ENCODE peak calls at places on chromosomes 4 and X, in five cellular contexts. One of them, this sample, is unnamed.

GRCh38 chrX:68508799-68509198 is 9.9 kb downstream of the YIPF6 start:
- DNase-seq in A549: no peak
- DNase-seq in fibroblast of lung: no peak
- DNase-seq in heart right ventricle: no peak
- DNase-seq in stomach: no peak
- DNase-seq in this sample: no peak

GRCh38 chr4:7649741-7650531 is 215.2 kb upstream of the PSAPL1 start:
- DNase-seq in stomach: no peak
- DNase-seq in heart right ventricle: no peak
- DNase-seq in A549: no peak
- DNase-seq in fibroblast of lung: peak
- DNase-seq in this sample: peak

GRCh38 chr4:98484031-98484430 is 174.4 kb downstream of the TSPAN5 start:
- DNase-seq in fibroblast of lung: peak
- DNase-seq in heart right ventricle: no peak
- DNase-seq in A549: no peak
- DNase-seq in stomach: no peak
- DNase-seq in this sample: no peak

GRCh38 chr4:174512745-174513144 is 9.5 kb downstream of the HPGD start:
- DNase-seq in fibroblast of lung: no peak
- DNase-seq in A549: no peak
- DNase-seq in stomach: no peak
- DNase-seq in heart right ventricle: no peak
- DNase-seq in this sample: no peak

GRCh38 chr4:151801547-151802516 is 41.0 kb upstream of the GATB start:
- DNase-seq in A549: peak
- DNase-seq in fibroblast of lung: peak
- DNase-seq in stomach: peak
- DNase-seq in heart right ventricle: no peak
- DNase-seq in this sample: peak

GRCh38 chr4:7742807-7743158 is 196.9 kb downstream of the AFAP1 start:
- DNase-seq in stomach: no peak
- DNase-seq in fibroblast of lung: no peak
- DNase-seq in heart right ventricle: no peak
- DNase-seq in A549: no peak
- DNase-seq in this sample: no peak

GRCh38 chr4:101345596-101346311 is 1.6 kb downstream of the PPP3CA start:
- DNase-seq in A549: peak
- DNase-seq in fibroblast of lung: peak
- DNase-seq in stomach: peak
- DNase-seq in heart right ventricle: peak
- DNase-seq in this sample: peak

GRCh38 chr4:8035371-8035780 is 95.7 kb upstream of the AFAP1 start:
- DNase-seq in A549: no peak
- DNase-seq in heart right ventricle: no peak
- DNase-seq in fibroblast of lung: peak
- DNase-seq in stomach: no peak
- DNase-seq in this sample: no peak

GRCh38 chr4:48963042-48963679 is 22.9 kb upstream of the CWH43 start:
- DNase-seq in stomach: peak
- DNase-seq in fibroblast of lung: peak
- DNase-seq in A549: peak
- DNase-seq in heart right ventricle: peak
- DNase-seq in this sample: peak

GRCh38 chr4:146522862-146523205 is 1.1 kb upstream of the SLC10A7 start:
- DNase-seq in heart right ventricle: no peak
- DNase-seq in stomach: no peak
- DNase-seq in fibroblast of lung: peak
- DNase-seq in A549: peak
- DNase-seq in this sample: no peak

DNA sequence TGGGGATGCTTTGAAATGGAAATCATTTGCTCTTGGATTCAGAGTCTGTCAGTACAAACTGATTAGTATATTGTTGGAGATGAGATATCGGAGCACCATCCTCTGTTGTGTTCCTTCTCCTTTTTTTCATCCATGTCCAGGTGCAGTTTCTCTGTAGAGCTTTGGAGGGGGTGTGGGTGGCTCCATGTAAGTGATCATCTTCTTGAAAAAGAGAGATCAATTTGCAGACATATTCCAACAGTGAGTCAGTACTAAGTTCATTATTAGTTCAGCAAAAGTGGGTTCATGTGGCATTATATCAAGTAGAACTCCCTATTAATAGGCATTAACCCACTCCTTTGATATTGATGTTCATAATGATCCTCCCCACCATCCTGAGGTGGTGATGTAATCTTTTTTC is 18.9 kb downstream of the FRAS1 start:
- DNase-seq in fibroblast of lung: no peak
- DNase-seq in stomach: no peak
- DNase-seq in A549: no peak
- DNase-seq in heart right ventricle: no peak
- DNase-seq in this sample: no peak
- H3K4me3 ChIP-seq in fibroblast of lung: no peak
- H3K4me3 ChIP-seq in stomach: no peak
- H3K4me3 ChIP-seq in A549: no peak
- H3K4me3 ChIP-seq in heart right ventricle: no peak
- H3K4me3 ChIP-seq in this sample: no peak

GRCh38 chr4:40550900-40551546 is 78.6 kb downstream of the RBM47 start:
- DNase-seq in stomach: peak
- DNase-seq in fibroblast of lung: peak
- DNase-seq in A549: peak
- DNase-seq in heart right ventricle: no peak
- DNase-seq in this sample: no peak
- TF ChIP-seq CTCF in stomach: no peak
- TF ChIP-seq CTCF in fibroblast of lung: peak
- TF ChIP-seq CTCF in A549: peak
- TF ChIP-seq CTCF in heart right ventricle: peak
- TF ChIP-seq CTCF in this sample: peak

GRCh38 chr4:89301902-89302301 is 5.7 kb downstream of the GPRIN3 start:
- DNase-seq in fibroblast of lung: no peak
- DNase-seq in heart right ventricle: no peak
- DNase-seq in A549: no peak
- DNase-seq in stomach: no peak
- DNase-seq in this sample: no peak
- H3K4me3 ChIP-seq in fibroblast of lung: no peak
- H3K4me3 ChIP-seq in heart right ventricle: no peak
- H3K4me3 ChIP-seq in A549: peak
- H3K4me3 ChIP-seq in stomach: no peak
- H3K4me3 ChIP-seq in this sample: no peak

GRCh38 chr4:44931720-44932119 is 205.4 kb upstream of the GNPDA2 start:
- DNase-seq in fibroblast of lung: no peak
- DNase-seq in heart right ventricle: no peak
- DNase-seq in stomach: no peak
- DNase-seq in A549: no peak
- DNase-seq in this sample: no peak

GRCh38 chr4:44928785-44929184 is 202.4 kb upstream of the GNPDA2 start:
- DNase-seq in heart right ventricle: no peak
- DNase-seq in stomach: no peak
- DNase-seq in fibroblast of lung: no peak
- DNase-seq in A549: no peak
- DNase-seq in this sample: no peak

GRCh38 chr4:44928062-44928380 is 201.7 kb upstream of the GNPDA2 start:
- DNase-seq in heart right ventricle: no peak
- DNase-seq in fibroblast of lung: no peak
- DNase-seq in A549: no peak
- DNase-seq in stomach: no peak
- DNase-seq in this sample: no peak

GRCh38 chr4:44927361-44928061 is 201.2 kb upstream of the GNPDA2 start:
- DNase-seq in heart right ventricle: no peak
- DNase-seq in fibroblast of lung: peak
- DNase-seq in A549: peak
- DNase-seq in stomach: no peak
- DNase-seq in this sample: peak
- TF ChIP-seq CTCF in heart right ventricle: peak
- TF ChIP-seq CTCF in fibroblast of lung: peak
- TF ChIP-seq CTCF in A549: peak
- TF ChIP-seq CTCF in stomach: no peak
- TF ChIP-seq CTCF in this sample: peak

DNA sequence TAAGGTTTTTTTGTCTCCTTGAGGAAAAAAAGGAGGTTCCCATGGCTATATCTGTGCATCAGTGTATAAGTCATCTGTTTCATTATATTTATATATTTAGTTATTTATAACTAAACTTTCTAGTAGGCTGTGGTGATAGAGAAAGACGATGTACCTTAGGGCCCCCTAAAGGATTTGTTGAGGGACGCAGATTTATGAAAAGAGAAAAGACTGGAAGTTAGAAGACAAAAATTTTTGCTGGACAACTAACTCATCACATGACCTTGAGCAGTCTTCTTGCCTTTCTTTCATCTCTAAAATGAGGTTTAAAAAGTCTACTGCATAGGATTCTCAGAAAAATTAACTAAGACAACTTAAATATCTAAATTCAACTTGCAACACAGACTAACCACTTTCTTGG is 6.1 kb downstream of the GASK1B start:
- DNase-seq in fibroblast of lung: no peak
- DNase-seq in A549: no peak
- DNase-seq in stomach: no peak
- DNase-seq in heart right ventricle: no peak
- DNase-seq in this sample: peak
- H3K4me3 ChIP-seq in fibroblast of lung: no peak
- H3K4me3 ChIP-seq in A549: no peak
- H3K4me3 ChIP-seq in stomach: peak
- H3K4me3 ChIP-seq in heart right ventricle: no peak
- H3K4me3 ChIP-seq in this sample: no peak

GRCh38 chrX:12798601-12799000 is 7.4 kb downstream of the PRPS2 start:
- DNase-seq in A549: no peak
- DNase-seq in stomach: no peak
- DNase-seq in heart right ventricle: no peak
- DNase-seq in fibroblast of lung: peak
- DNase-seq in this sample: peak
- TF ChIP-seq CTCF in A549: no peak
- TF ChIP-seq CTCF in stomach: no peak
- TF ChIP-seq CTCF in heart right ventricle: no peak
- TF ChIP-seq CTCF in fibroblast of lung: no peak
- TF ChIP-seq CTCF in this sample: no peak

DNA sequence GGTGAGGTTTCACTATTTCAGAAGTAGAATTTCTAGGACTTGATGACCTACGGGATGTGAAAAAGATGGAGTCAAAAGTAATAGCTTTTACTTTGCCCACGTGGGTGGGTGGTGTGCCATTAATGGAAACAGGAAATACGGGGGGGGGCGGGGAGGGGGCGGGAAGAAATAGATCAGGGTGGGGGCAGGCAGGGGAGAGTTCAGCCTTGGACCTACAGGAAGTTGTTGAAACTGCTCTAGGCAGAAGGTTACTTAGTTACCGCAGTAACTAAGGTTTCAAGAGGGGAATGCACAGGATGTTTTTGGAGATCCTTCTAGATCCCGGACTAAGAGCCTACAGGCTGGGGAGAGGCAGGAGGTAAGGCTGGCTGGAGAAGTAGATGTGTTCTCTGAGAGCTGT is 3.6 kb upstream of the FHL1 start:
- DNase-seq in stomach: no peak
- DNase-seq in heart right ventricle: no peak
- DNase-seq in fibroblast of lung: no peak
- DNase-seq in A549: no peak
- DNase-seq in this sample: no peak
- H3K4me3 ChIP-seq in stomach: no peak
- H3K4me3 ChIP-seq in heart right ventricle: no peak
- H3K4me3 ChIP-seq in fibroblast of lung: no peak
- H3K4me3 ChIP-seq in A549: no peak
- H3K4me3 ChIP-seq in this sample: no peak

This sample was measured in foreskin fibroblast.